ENCODE peak calls at places on chromosomes 7 and 10, in six cellular contexts. One of them, this sample, is unnamed.
A peak's percentile ranks its signal among the peaks of the same experiment; 100 is the strongest.

GRCh38 chr10:74983383-74983782 is 128.1 kb upstream of the SAMD8 start:
- DNase-seq in activated T-cell treated with anti-CD3 and anti-CD28 coated beads for 1 hour: no peak
- DNase-seq in endothelial cell: no peak
- DNase-seq in T-helper 2 cell: no peak
- DNase-seq in A549: no peak
- DNase-seq in upper lobe of right lung: no peak
- DNase-seq in this sample: no peak

GRCh38 chr7:28922618-28923331 is 35.4 kb downstream of the TRIL start:
- DNase-seq in activated T-cell treated with anti-CD3 and anti-CD28 coated beads for 1 hour: peak; percentile 58
- DNase-seq in endothelial cell: peak; percentile 69
- DNase-seq in T-helper 2 cell: peak; percentile 25
- DNase-seq in A549: peak; percentile 29
- DNase-seq in upper lobe of right lung: peak; percentile 69
- DNase-seq in this sample: peak; percentile 87

GRCh38 chr7:127978421-127978820 is 52.8 kb downstream of the LRRC4 start:
- DNase-seq in activated T-cell treated with anti-CD3 and anti-CD28 coated beads for 1 hour: no peak
- DNase-seq in endothelial cell: no peak
- DNase-seq in T-helper 2 cell: no peak
- DNase-seq in A549: no peak
- DNase-seq in upper lobe of right lung: no peak
- DNase-seq in this sample: no peak

GRCh38 chr7:2405601-2406345 is 2.4 kb downstream of the CHST12 start:
- DNase-seq in activated T-cell treated with anti-CD3 and anti-CD28 coated beads for 1 hour: peak; percentile 37
- DNase-seq in endothelial cell: no peak
- DNase-seq in T-helper 2 cell: peak; percentile 85
- DNase-seq in A549: no peak
- DNase-seq in upper lobe of right lung: no peak
- DNase-seq in this sample: no peak

GRCh38 chr10:121324678-121325213 is 273.5 kb downstream of the FGFR2 start:
- DNase-seq in activated T-cell treated with anti-CD3 and anti-CD28 coated beads for 1 hour: no peak
- DNase-seq in endothelial cell: no peak
- DNase-seq in T-helper 2 cell: no peak
- DNase-seq in A549: peak; percentile 23
- DNase-seq in upper lobe of right lung: no peak
- DNase-seq in this sample: no peak

GRCh38 chr10:32104181-32104580 is 48.0 kb upstream of the KIF5B start:
- DNase-seq in activated T-cell treated with anti-CD3 and anti-CD28 coated beads for 1 hour: no peak
- DNase-seq in endothelial cell: no peak
- DNase-seq in T-helper 2 cell: no peak
- DNase-seq in A549: no peak
- DNase-seq in upper lobe of right lung: no peak
- DNase-seq in this sample: no peak

GRCh38 chr10:11051001-11051324 is 33.3 kb downstream of the CELF2 start:
- DNase-seq in activated T-cell treated with anti-CD3 and anti-CD28 coated beads for 1 hour: no peak
- DNase-seq in endothelial cell: no peak
- DNase-seq in T-helper 2 cell: no peak
- DNase-seq in A549: no peak
- DNase-seq in upper lobe of right lung: no peak
- DNase-seq in this sample: no peak

GRCh38 chr7:1922071-1922869 is 252.2 kb downstream of the ELFN1 start:
- DNase-seq in activated T-cell treated with anti-CD3 and anti-CD28 coated beads for 1 hour: no peak
- DNase-seq in endothelial cell: no peak
- DNase-seq in T-helper 2 cell: no peak
- DNase-seq in A549: no peak
- DNase-seq in upper lobe of right lung: no peak
- DNase-seq in this sample: no peak

GRCh38 chr7:2060701-2061100 is 172.0 kb downstream of the MAD1L1 start:
- DNase-seq in activated T-cell treated with anti-CD3 and anti-CD28 coated beads for 1 hour: no peak
- DNase-seq in endothelial cell: no peak
- DNase-seq in T-helper 2 cell: no peak
- DNase-seq in A549: no peak
- DNase-seq in upper lobe of right lung: no peak
- DNase-seq in this sample: no peak

GRCh38 chr7:148697950-148698396 is 730 bp upstream of the CUL1 start:
- DNase-seq in activated T-cell treated with anti-CD3 and anti-CD28 coated beads for 1 hour: no peak
- DNase-seq in endothelial cell: no peak
- DNase-seq in T-helper 2 cell: peak; percentile 11
- DNase-seq in A549: no peak
- DNase-seq in upper lobe of right lung: no peak
- DNase-seq in this sample: peak; percentile 22

GRCh38 chr7:107236857-107237256 is 68.1 kb downstream of the HBP1 start:
- DNase-seq in activated T-cell treated with anti-CD3 and anti-CD28 coated beads for 1 hour: no peak
- DNase-seq in endothelial cell: no peak
- DNase-seq in T-helper 2 cell: no peak
- DNase-seq in A549: no peak
- DNase-seq in upper lobe of right lung: no peak
- DNase-seq in this sample: no peak

GRCh38 chr10:91313761-91314520 is 93.5 kb downstream of the PCGF5 start:
- DNase-seq in activated T-cell treated with anti-CD3 and anti-CD28 coated beads for 1 hour: no peak
- DNase-seq in endothelial cell: no peak
- DNase-seq in T-helper 2 cell: no peak
- DNase-seq in A549: no peak
- DNase-seq in upper lobe of right lung: no peak
- DNase-seq in this sample: no peak

GRCh38 chr7:42095791-42096190 is 141.2 kb downstream of the GLI3 start:
- DNase-seq in activated T-cell treated with anti-CD3 and anti-CD28 coated beads for 1 hour: no peak
- DNase-seq in endothelial cell: no peak
- DNase-seq in T-helper 2 cell: no peak
- DNase-seq in A549: no peak
- DNase-seq in upper lobe of right lung: no peak
- DNase-seq in this sample: no peak

GRCh38 chr7:137966636-137967142 is 35.2 kb downstream of the CREB3L2 start:
- DNase-seq in activated T-cell treated with anti-CD3 and anti-CD28 coated beads for 1 hour: no peak
- DNase-seq in endothelial cell: no peak
- DNase-seq in T-helper 2 cell: no peak
- DNase-seq in A549: no peak
- DNase-seq in upper lobe of right lung: no peak
- DNase-seq in this sample: no peak

GRCh38 chr7:2199956-2200583 is 32.7 kb downstream of the MAD1L1 start:
- DNase-seq in activated T-cell treated with anti-CD3 and anti-CD28 coated beads for 1 hour: no peak
- DNase-seq in endothelial cell: no peak
- DNase-seq in T-helper 2 cell: no peak
- DNase-seq in A549: no peak
- DNase-seq in upper lobe of right lung: peak; percentile 55
- DNase-seq in this sample: no peak

GRCh38 chr10:72072046-72072445 is 16.3 kb downstream of the SPOCK2 start:
- DNase-seq in activated T-cell treated with anti-CD3 and anti-CD28 coated beads for 1 hour: no peak
- DNase-seq in endothelial cell: no peak
- DNase-seq in T-helper 2 cell: no peak
- DNase-seq in A549: no peak
- DNase-seq in upper lobe of right lung: no peak
- DNase-seq in this sample: no peak

GRCh38 chr10:127939786-127940330 is 33.0 kb downstream of the PTPRE start:
- DNase-seq in activated T-cell treated with anti-CD3 and anti-CD28 coated beads for 1 hour: no peak
- DNase-seq in endothelial cell: no peak
- DNase-seq in T-helper 2 cell: no peak
- DNase-seq in A549: no peak
- DNase-seq in upper lobe of right lung: no peak
- DNase-seq in this sample: no peak

GRCh38 chr10:125005312-125006187 is 63.6 kb downstream of the ZRANB1 start:
- DNase-seq in activated T-cell treated with anti-CD3 and anti-CD28 coated beads for 1 hour: no peak
- DNase-seq in endothelial cell: no peak
- DNase-seq in T-helper 2 cell: no peak
- DNase-seq in A549: no peak
- DNase-seq in upper lobe of right lung: peak; percentile 49
- DNase-seq in this sample: no peak

GRCh38 chr10:98446121-98446655 is 547 bp downstream of the HPS1 start:
- DNase-seq in activated T-cell treated with anti-CD3 and anti-CD28 coated beads for 1 hour: peak; percentile 27
- DNase-seq in endothelial cell: peak; percentile 41
- DNase-seq in T-helper 2 cell: peak; percentile 13
- DNase-seq in A549: peak; percentile 36
- DNase-seq in upper lobe of right lung: peak; percentile 82
- DNase-seq in this sample: no peak

GRCh38 chr10:122326806-122327205 is 47.7 kb upstream of the PLEKHA1 start:
- DNase-seq in activated T-cell treated with anti-CD3 and anti-CD28 coated beads for 1 hour: no peak
- DNase-seq in endothelial cell: no peak
- DNase-seq in T-helper 2 cell: no peak
- DNase-seq in A549: no peak
- DNase-seq in upper lobe of right lung: no peak
- DNase-seq in this sample: no peak

GRCh38 chr10:78038105-78038504 is 4.4 kb downstream of the RPS24 start:
- DNase-seq in activated T-cell treated with anti-CD3 and anti-CD28 coated beads for 1 hour: no peak
- DNase-seq in endothelial cell: no peak
- DNase-seq in T-helper 2 cell: no peak
- DNase-seq in A549: no peak
- DNase-seq in upper lobe of right lung: no peak
- DNase-seq in this sample: no peak

GRCh38 chr7:894927-895450 is 18.6 kb downstream of the GET4 start:
- DNase-seq in activated T-cell treated with anti-CD3 and anti-CD28 coated beads for 1 hour: no peak
- DNase-seq in endothelial cell: no peak
- DNase-seq in T-helper 2 cell: no peak
- DNase-seq in A549: no peak
- DNase-seq in upper lobe of right lung: no peak
- DNase-seq in this sample: no peak

GRCh38 chr7:111076205-111076604 is 14.7 kb upstream of the LRRN3 start:
- DNase-seq in activated T-cell treated with anti-CD3 and anti-CD28 coated beads for 1 hour: no peak
- DNase-seq in endothelial cell: no peak
- DNase-seq in T-helper 2 cell: no peak
- DNase-seq in A549: no peak
- DNase-seq in upper lobe of right lung: no peak
- DNase-seq in this sample: peak; percentile 41

GRCh38 chr10:59557642-59558041 is 152.0 kb downstream of the SLC16A9 start:
- DNase-seq in activated T-cell treated with anti-CD3 and anti-CD28 coated beads for 1 hour: no peak
- DNase-seq in endothelial cell: no peak
- DNase-seq in T-helper 2 cell: no peak
- DNase-seq in A549: no peak
- DNase-seq in upper lobe of right lung: no peak
- DNase-seq in this sample: no peak

GRCh38 chr10:133081636-133082035 is 6.1 kb upstream of the ADGRA1 start:
- DNase-seq in activated T-cell treated with anti-CD3 and anti-CD28 coated beads for 1 hour: no peak
- DNase-seq in endothelial cell: no peak
- DNase-seq in T-helper 2 cell: no peak
- DNase-seq in A549: no peak
- DNase-seq in upper lobe of right lung: no peak
- DNase-seq in this sample: no peak

GRCh38 chr7:102321351-102322201 is 34.7 kb downstream of the SPDYE6 start:
- DNase-seq in activated T-cell treated with anti-CD3 and anti-CD28 coated beads for 1 hour: no peak
- DNase-seq in endothelial cell: peak; percentile 46
- DNase-seq in T-helper 2 cell: no peak
- DNase-seq in A549: no peak
- DNase-seq in upper lobe of right lung: peak; percentile 63
- DNase-seq in this sample: no peak

GRCh38 chr10:93897070-93897797 is 3.5 kb downstream of the SLC35G1 start:
- DNase-seq in activated T-cell treated with anti-CD3 and anti-CD28 coated beads for 1 hour: no peak
- DNase-seq in endothelial cell: no peak
- DNase-seq in T-helper 2 cell: no peak
- DNase-seq in A549: no peak
- DNase-seq in upper lobe of right lung: no peak
- DNase-seq in this sample: no peak

GRCh38 chr10:44949127-44949802 is 10.3 kb upstream of the RASSF4 start:
- DNase-seq in activated T-cell treated with anti-CD3 and anti-CD28 coated beads for 1 hour: no peak
- DNase-seq in endothelial cell: no peak
- DNase-seq in T-helper 2 cell: no peak
- DNase-seq in A549: no peak
- DNase-seq in upper lobe of right lung: no peak
- DNase-seq in this sample: no peak

GRCh38 chr7:40885503-40885902 is 750.7 kb downstream of the SUGCT start:
- DNase-seq in activated T-cell treated with anti-CD3 and anti-CD28 coated beads for 1 hour: no peak
- DNase-seq in endothelial cell: no peak
- DNase-seq in T-helper 2 cell: no peak
- DNase-seq in A549: no peak
- DNase-seq in upper lobe of right lung: no peak
- DNase-seq in this sample: peak; percentile 61

GRCh38 chr7:77799078-77799964 is 748 bp downstream of the PHTF2 start:
- DNase-seq in activated T-cell treated with anti-CD3 and anti-CD28 coated beads for 1 hour: peak; percentile 5
- DNase-seq in endothelial cell: peak; percentile 56
- DNase-seq in T-helper 2 cell: peak; percentile 6
- DNase-seq in A549: peak; percentile 18
- DNase-seq in upper lobe of right lung: peak; percentile 74
- DNase-seq in this sample: peak; percentile 35

GRCh38 chr10:116608683-116609594 is 11.8 kb upstream of the PNLIPRP2 start:
- DNase-seq in activated T-cell treated with anti-CD3 and anti-CD28 coated beads for 1 hour: no peak
- DNase-seq in endothelial cell: no peak
- DNase-seq in T-helper 2 cell: no peak
- DNase-seq in A549: no peak
- DNase-seq in upper lobe of right lung: no peak
- DNase-seq in this sample: no peak